ENCODE peak calls at places on chromosomes 12 and 14, in eight cellular contexts. Q is psoas muscle, U is astrocyte of the spinal cord, N is fibroblast of lung, C is astrocyte of the cerebellum, S is WERI-Rb-1, J is brain microvascular endothelial cell, F is kidney epithelial cell. E is an unnamed sample.

GRCh38 chr14:76924363-76925151 is 98.3 kb downstream of the LRRC74A start:
- DNase-seq in Q (no peak), S (no peak), C (no peak), F (peak; percentile 77), J (peak; percentile 32), U (peak; percentile 44), N (peak; percentile 40), E (no peak)

GRCh38 chr14:84927096-84927910 is 602.6 kb upstream of the FLRT2 start:
- DNase-seq in J (no peak), S (no peak), Q (no peak), U (no peak), C (no peak), F (no peak), N (peak; percentile 3), E (peak; percentile 31)

GRCh38 chr12:12167847-12168246 is 97.1 kb downstream of the BCL2L14 start:
- DNase-seq in N (no peak), C (no peak), F (no peak), U (no peak), J (no peak), S (no peak), Q (no peak), E (no peak)

GRCh38 chr14:79781882-79782281 is 429.4 kb downstream of the DIO2 start:
- DNase-seq in C (no peak), F (peak; percentile 35), N (peak; percentile 87), Q (no peak), U (peak; percentile 55), J (peak; percentile 30), S (no peak), E (no peak)

GRCh38 chr12:52658196-52658595 is 6.2 kb upstream of the KRT2 start:
- DNase-seq in F (no peak), Q (no peak), C (no peak), N (no peak), S (no peak), J (no peak), U (no peak), E (no peak)

GRCh38 chr12:34403706-34404376 is 381.5 kb downstream of the ALG10 start:
- DNase-seq in J (no peak), Q (peak; percentile 3), F (no peak), N (no peak), S (no peak), C (no peak), U (no peak), E (no peak)

GRCh38 chr14:95518045-95518751 is 1.7 kb upstream of the SYNE3 start:
- DNase-seq in J (peak; percentile 68), N (peak; percentile 70), C (no peak), U (peak; percentile 33), Q (no peak), S (no peak), F (no peak), E (no peak)

GRCh38 chr12:11568155-11568761 is 81.2 kb upstream of the ETV6 start:
- DNase-seq in C (no peak), Q (no peak), U (no peak), F (no peak), S (no peak), N (no peak), J (no peak), E (no peak)

GRCh38 chr14:92421756-92422155 is 91.8 kb upstream of the RIN3 start:
- DNase-seq in N (peak; percentile 77), Q (no peak), U (peak; percentile 69), F (no peak), S (no peak), J (no peak), C (peak; percentile 88), E (no peak)

GRCh38 chr12:78489990-78490389 is 374.6 kb upstream of the SYT1 start:
- DNase-seq in C (no peak), F (no peak), J (no peak), U (no peak), N (peak; percentile 52), S (no peak), Q (no peak), E (no peak)

GRCh38 chr12:19908825-19909224 is 459.5 kb upstream of the PDE3A start:
- DNase-seq in N (no peak), F (no peak), C (no peak), Q (no peak), S (no peak), U (no peak), J (no peak), E (no peak)

GRCh38 chr12:52147367-52147972 is 44.3 kb downstream of the KRT80 start:
- DNase-seq in C (peak; percentile 88), J (peak; percentile 98), N (peak; percentile 100), U (peak; percentile 99), S (no peak), Q (peak; percentile 95), F (peak; percentile 97), E (peak; percentile 96)

GRCh38 chr12:63930971-63931370 is 86.5 kb downstream of the SRGAP1 start:
- DNase-seq in C (no peak), N (peak; percentile 73), F (no peak), S (no peak), U (peak; percentile 45), J (no peak), Q (no peak), E (no peak)

GRCh38 chr12:108914031-108914630 is 34.2 kb downstream of the DAO start:
- DNase-seq in Q (no peak), U (no peak), N (peak; percentile 6), J (no peak), C (no peak), F (no peak), S (no peak), E (no peak)

GRCh38 chr12:32551058-32551457 is 128.0 kb upstream of the DNM1L start:
- DNase-seq in N (no peak), C (no peak), F (no peak), S (no peak), J (no peak), U (no peak), Q (no peak), E (no peak)

GRCh38 chr14:94227029-94227428 is 52.9 kb downstream of the PPP4R4 start:
- DNase-seq in S (no peak), J (no peak), C (no peak), N (peak; percentile 56), U (no peak), F (no peak), Q (no peak), E (no peak)

GRCh38 chr14:38056270-38056669 is 151.4 kb upstream of the SSTR1 start:
- DNase-seq in Q (no peak), C (no peak), J (no peak), U (no peak), F (no peak), S (peak; percentile 9), N (no peak), E (no peak)

GRCh38 chr12:62191747-62192485 is 68.3 kb upstream of the USP15 start:
- DNase-seq in Q (no peak), S (peak; percentile 60), F (no peak), U (no peak), J (peak; percentile 14), C (no peak), N (peak; percentile 43), E (peak; percentile 11)

GRCh38 chr14:95445676-95446075 is 70.8 kb downstream of the SYNE3 start:
- DNase-seq in N (no peak), S (no peak), C (no peak), F (no peak), J (no peak), Q (no peak), U (no peak), E (no peak)

GRCh38 chr12:129127771-129128170 is 274.5 kb downstream of the GLT1D1 start:
- DNase-seq in U (no peak), C (no peak), J (no peak), F (no peak), Q (no peak), N (no peak), S (no peak), E (no peak)
- H3K4me3 ChIP-seq in U (no peak overlapping the region), C (no peak overlapping the region), J (no peak overlapping the region), F (no peak overlapping the region), Q (no peak overlapping the region), N (no peak overlapping the region), S (no peak overlapping the region), E (no peak overlapping the region)

GRCh38 chr12:93813972-93814821 is 137.0 kb downstream of the CRADD start:
- DNase-seq in Q (peak; percentile 81), F (no peak), C (no peak), S (no peak), J (peak; percentile 64), N (peak; percentile 51), U (no peak), E (peak; percentile 82)
- H3K4me3 ChIP-seq in Q (peak overlapping the region; percentile 58), F (no peak overlapping the region), C (no peak overlapping the region), S (no peak overlapping the region), J (no peak overlapping the region), N (no peak overlapping the region), U (no peak overlapping the region), E (no peak overlapping the region)

GRCh38 chr12:95142752-95143151 is 69.3 kb upstream of the NR2C1 start:
- DNase-seq in C (no peak), F (no peak), J (no peak), Q (no peak), S (no peak), N (no peak), U (no peak), E (no peak)

GRCh38 chr12:95146767-95147166 is 70.5 kb downstream of the FGD6 start:
- DNase-seq in Q (no peak), N (no peak), U (no peak), F (no peak), S (peak; percentile 63), J (no peak), C (no peak), E (peak; percentile 22)

GRCh38 chr12:95147836-95148235 is 69.4 kb downstream of the FGD6 start:
- DNase-seq in U (no peak), J (no peak), S (no peak), C (no peak), N (no peak), F (no peak), Q (no peak), E (no peak)

GRCh38 chr12:95141305-95141704 is 67.9 kb upstream of the NR2C1 start:
- DNase-seq in C (no peak), F (no peak), U (no peak), J (no peak), S (no peak), N (no peak), Q (no peak), E (no peak)

DNA sequence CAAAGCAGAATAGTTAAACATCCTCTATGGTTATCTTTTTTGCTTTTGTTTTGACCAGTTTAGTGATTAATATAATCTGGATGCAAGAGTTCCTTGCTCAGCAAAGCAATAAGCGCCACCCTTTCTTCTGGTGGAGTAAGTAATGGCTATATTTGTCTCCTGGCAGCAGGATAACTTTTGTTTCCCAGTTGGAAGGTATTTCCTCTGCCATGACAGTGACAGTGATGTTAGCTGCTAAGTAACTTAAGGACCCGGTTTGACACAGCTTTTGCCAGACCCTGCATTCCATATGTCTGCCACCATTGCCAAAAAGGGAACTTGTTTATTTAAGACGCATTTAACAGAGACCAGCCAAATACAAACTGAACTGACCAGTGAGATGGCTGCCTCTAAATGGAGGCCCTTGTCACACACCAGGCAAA is 70.4 kb upstream of the NR2C1 start:
- DNase-seq in C (no peak), Q (no peak), U (peak; percentile 16), S (no peak), F (no peak), N (peak; percentile 39), J (no peak), E (no peak)
- H3K4me3 ChIP-seq in C (no peak overlapping the region), Q (no peak overlapping the region), U (no peak overlapping the region), S (no peak overlapping the region), F (no peak overlapping the region), N (no peak overlapping the region), J (no peak overlapping the region), E (no peak overlapping the region)

DNA sequence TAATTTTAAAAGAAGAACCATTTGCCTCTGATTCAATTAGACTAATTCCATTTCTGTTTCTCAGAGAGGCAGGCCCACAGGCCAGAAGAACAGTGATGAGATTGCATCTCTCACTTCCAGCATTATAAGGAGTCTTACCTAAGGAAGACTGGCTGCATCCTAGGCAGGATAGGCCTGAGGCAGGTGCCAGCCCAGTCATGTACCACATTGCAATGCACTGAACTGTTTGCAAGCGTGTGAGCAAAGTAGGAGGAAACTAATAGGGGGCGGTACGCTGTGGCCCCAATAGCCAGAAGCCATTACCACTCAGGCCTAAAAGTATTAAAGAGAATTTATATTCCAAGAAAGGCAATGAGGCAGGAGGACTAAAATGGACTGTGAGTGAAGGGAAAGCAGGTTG is 12.1 kb upstream of the CNIH1 start:
- DNase-seq in F (no peak), U (no peak), S (no peak), N (no peak), Q (no peak), J (no peak), C (no peak), E (no peak)
- H3K4me3 ChIP-seq in F (no peak overlapping the region), U (no peak overlapping the region), S (no peak overlapping the region), N (no peak overlapping the region), Q (no peak overlapping the region), J (no peak overlapping the region), C (no peak overlapping the region), E (no peak overlapping the region)

E was measured in skeletal muscle cell.